ENCODE peak calls at places on chromosomes 12 and 14, in seven cellular contexts. H is erythroblast, U is NB4, K is heart left ventricle, G is endothelial cell of umbilical vein, T is gastrocnemius medialis, X is breast epithelium. P is an unnamed sample.

GRCh38 chr12:4445156-4446020 is at the start of gene FGF6:
- DNase-seq in T (no peak), X (no peak), U (no peak), H (no peak), G (no peak), K (no peak), P (no peak)

GRCh38 chr12:48980389-48980952 is 2.3 kb downstream of the WNT1 start:
- DNase-seq in H (peak), G (no peak), X (no peak), K (no peak), U (peak), T (no peak), P (no peak)

GRCh38 chr14:47485421-47485820 is 190.0 kb downstream of the MDGA2 start:
- DNase-seq in T (no peak), U (no peak), X (no peak), H (no peak), K (no peak), G (no peak), P (no peak)

GRCh38 chr14:33563492-33563891 is 387.4 kb downstream of the EGLN3 start:
- DNase-seq in G (peak), X (no peak), H (no peak), U (no peak), K (no peak), T (no peak), P (no peak)

GRCh38 chr14:95460647-95461478 is 55.6 kb downstream of the SYNE3 start:
- DNase-seq in H (no peak), K (no peak), G (peak), X (no peak), T (no peak), U (no peak), P (no peak)

GRCh38 chr12:6295187-6295811 is 15.2 kb upstream of the PLEKHG6 start:
- DNase-seq in X (peak), K (peak), U (no peak), G (peak), H (peak), T (no peak), P (no peak)

GRCh38 chr12:57085999-57086950 is 2.6 kb upstream of the NAB2 start:
- DNase-seq in K (peak), T (no peak), X (no peak), U (peak), G (peak), H (peak), P (no peak)

GRCh38 chr12:9049520-9050133 is 60.3 kb downstream of the KLRG1 start:
- DNase-seq in T (no peak), K (no peak), X (no peak), G (peak), U (peak), H (peak), P (no peak)

GRCh38 chr12:6607751-6608591 is 792 bp upstream of the CHD4 start:
- DNase-seq in G (peak), X (no peak), U (peak), T (no peak), H (peak), K (no peak), P (no peak)

GRCh38 chr14:65333926-65334687 is 78.4 kb upstream of the FUT8 start:
- DNase-seq in X (peak), K (no peak), U (no peak), H (no peak), T (no peak), G (no peak), P (no peak)

GRCh38 chr14:101595887-101596721 is 34.8 kb downstream of the DIO3 start:
- DNase-seq in U (peak), T (no peak), G (no peak), K (no peak), H (no peak), X (no peak), P (peak)

GRCh38 chr14:68789002-68789797 is 3.7 kb downstream of the ZFP36L1 start:
- DNase-seq in K (peak), H (peak), T (peak), G (peak), X (peak), U (peak), P (no peak)

GRCh38 chr12:53223391-53224267 is 8.4 kb downstream of the RARG start:
- DNase-seq in K (no peak), U (peak), T (no peak), H (no peak), X (no peak), G (peak), P (no peak)

GRCh38 chr12:70648191-70648590 is 11.0 kb upstream of the PTPRB start:
- DNase-seq in H (no peak), X (no peak), T (no peak), G (peak), K (no peak), U (no peak), P (no peak)

GRCh38 chr14:96962337-96962736 is 165.2 kb downstream of the VRK1 start:
- DNase-seq in U (peak), G (no peak), H (no peak), X (no peak), K (no peak), T (no peak), P (no peak)

GRCh38 chr12:53274445-53274844 is 6.3 kb downstream of the ESPL1 start:
- DNase-seq in T (no peak), G (no peak), X (no peak), K (no peak), H (no peak), U (no peak), P (no peak)

GRCh38 chr14:102095231-102095870 is 8.5 kb upstream of the HSP90AA1 start:
- DNase-seq in K (no peak), T (no peak), U (peak), H (no peak), X (no peak), G (no peak), P (no peak)

GRCh38 chr12:101299931-101300330 is 20.0 kb downstream of the UTP20 start:
- DNase-seq in T (no peak), H (no peak), K (no peak), U (no peak), X (no peak), G (no peak), P (no peak)

GRCh38 chr14:62185078-62185477 is 422.9 kb downstream of the SNAPC1 start:
- DNase-seq in U (no peak), T (no peak), X (no peak), G (no peak), K (no peak), H (no peak), P (no peak)

GRCh38 chr12:3453266-3453862 is 37.6 kb upstream of the PRMT8 start:
- DNase-seq in T (no peak), H (no peak), U (no peak), K (no peak), G (no peak), X (no peak), P (no peak)

GRCh38 chr12:125185740-125186470 is 120.7 kb downstream of the AACS start:
- DNase-seq in K (peak), G (peak), H (peak), X (no peak), T (peak), U (peak), P (peak)

DNA sequence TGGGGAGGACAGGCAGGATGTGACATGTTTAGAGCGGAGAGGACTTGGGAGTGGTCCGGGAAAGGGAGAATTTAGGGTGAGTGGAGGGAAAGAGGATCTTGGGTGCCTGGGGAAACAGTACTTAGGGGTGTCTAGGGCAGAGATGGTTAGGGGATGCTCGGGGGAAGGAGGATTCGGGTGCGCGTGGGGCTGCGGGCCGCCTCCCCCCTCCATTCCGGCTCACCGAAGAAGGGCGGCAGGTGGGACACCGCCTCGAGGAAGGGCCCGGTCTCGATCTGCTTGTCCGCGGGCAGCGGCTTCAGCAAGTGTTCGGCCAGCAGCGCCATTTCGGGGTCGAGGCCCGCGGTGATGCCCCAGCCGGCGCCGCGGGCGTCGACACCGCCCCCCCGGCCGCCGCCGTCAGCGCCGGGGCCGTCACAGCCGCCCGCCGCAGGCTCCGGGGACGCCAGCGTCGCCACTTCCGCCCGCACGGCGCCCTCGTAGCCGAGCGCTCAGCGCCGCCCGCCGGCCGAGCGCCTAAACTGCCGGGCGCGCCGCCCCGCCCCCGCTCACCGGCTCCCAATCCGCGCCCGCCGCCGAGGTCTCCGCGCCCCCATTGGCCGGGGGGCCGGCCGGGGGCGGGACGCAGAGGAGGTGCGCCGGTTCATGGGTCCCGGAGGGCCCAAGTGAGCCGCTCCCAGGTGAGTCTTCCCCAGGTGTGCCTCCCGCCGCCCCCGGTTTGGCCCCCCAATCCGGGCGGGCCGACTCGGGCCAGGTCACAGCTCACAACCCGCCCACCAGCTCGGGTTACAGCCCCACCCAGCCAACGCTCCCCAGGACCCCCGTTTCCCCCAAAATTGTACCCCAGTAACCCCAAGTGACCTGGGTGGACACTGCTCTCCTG is at the start of gene GLTP:
- DNase-seq in G (peak), X (peak), U (peak), K (peak), H (peak), T (peak), P (peak)
- TF ChIP-seq POLR2A in G (peak), X (no peak), U (no peak), K (no peak), H (peak), T (peak), P (no peak)

GRCh38 chr12:56079729-56080555 is at the start of gene ERBB3:
- DNase-seq in U (peak), X (peak), H (peak), G (peak), T (peak), K (peak), P (peak)

GRCh38 chr12:56080556-56081138 is 682 bp downstream of the ERBB3 start:
- DNase-seq in K (no peak), H (no peak), G (no peak), T (no peak), X (peak), U (no peak), P (no peak)

GRCh38 chr12:56082967-56083366 is 3.0 kb downstream of the ERBB3 start:
- DNase-seq in U (no peak), G (no peak), T (no peak), H (no peak), X (no peak), K (no peak), P (no peak)

GRCh38 chr12:56082382-56082781 is 2.4 kb downstream of the ERBB3 start:
- DNase-seq in T (no peak), U (no peak), X (no peak), K (no peak), G (no peak), H (no peak), P (no peak)

DNA sequence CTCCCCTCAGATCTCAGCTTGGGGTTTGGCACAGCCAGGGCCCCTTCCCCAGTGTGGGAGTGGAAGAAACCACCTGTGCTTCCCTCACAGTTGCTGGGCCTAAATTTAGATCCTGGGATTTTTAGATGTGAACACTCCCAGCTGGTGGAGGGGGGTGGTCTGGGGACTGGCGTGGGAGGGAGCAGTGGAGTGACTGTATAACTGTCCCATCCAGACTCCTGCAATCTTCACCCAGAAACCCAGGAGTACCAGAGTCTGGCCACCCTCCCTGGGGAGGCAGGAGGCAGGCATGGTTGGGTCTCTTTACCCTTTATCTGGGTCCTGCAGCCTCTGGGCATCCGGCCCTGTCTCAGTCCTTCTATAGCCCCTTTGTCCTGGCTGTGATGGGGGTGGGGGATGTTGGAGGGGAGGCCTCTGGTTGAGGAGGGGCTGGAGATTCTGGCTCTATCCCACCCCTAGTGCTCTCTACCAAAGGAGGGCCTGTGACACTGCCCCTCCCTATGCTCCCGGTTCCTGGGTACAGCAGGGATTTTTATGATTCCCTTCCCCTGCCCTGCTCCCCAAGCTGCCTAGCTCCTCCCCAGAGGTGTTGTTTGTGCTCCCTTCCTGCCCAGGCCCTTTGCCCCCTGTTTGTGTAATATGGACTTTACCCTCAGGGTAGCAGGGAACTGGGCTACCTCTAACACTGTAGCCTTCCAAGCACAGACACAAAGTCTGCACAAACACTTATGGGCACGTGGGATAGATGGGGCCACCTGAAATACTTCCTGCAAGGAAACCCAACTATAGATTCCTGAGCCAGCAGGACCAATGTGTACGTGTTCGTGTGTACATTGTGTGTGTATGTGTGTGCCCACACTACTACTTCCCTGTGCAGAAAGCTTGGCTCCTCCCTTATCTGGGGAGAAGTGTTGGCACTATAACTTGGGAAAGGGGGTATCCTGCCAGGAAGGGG is 1.7 kb downstream of the ERBB3 start:
- DNase-seq in H (no peak), X (no peak), G (no peak), U (no peak), T (no peak), K (no peak), P (no peak)
- TF ChIP-seq POLR2A in H (no peak), X (no peak), G (no peak), U (no peak), T (no peak), K (no peak), P (no peak)

DNA sequence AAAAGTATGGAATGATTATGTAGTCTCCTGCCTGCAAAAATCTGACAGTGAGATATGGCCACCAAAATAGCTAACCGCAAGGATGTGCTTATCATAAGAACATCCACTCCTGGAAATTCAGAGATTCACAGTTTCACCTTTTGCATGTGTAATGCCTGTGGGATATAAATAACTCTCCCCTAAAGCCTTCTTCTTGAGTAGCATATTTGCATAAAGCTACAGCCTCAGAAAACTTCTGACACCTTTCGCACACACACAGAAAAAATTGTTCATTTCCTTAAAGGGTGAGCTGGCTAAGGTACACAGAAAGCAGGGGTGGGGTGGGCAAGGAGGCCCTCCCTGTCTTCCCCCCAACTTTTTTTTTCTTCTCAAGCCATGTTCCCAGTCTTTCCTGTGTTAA is 3.1 kb upstream of the IGF1 start:
- DNase-seq in U (no peak), T (no peak), X (no peak), K (no peak), H (no peak), G (no peak), P (no peak)
- TF ChIP-seq POLR2A in U (no peak), T (no peak), X (no peak), K (no peak), H (no peak), G (no peak), P (peak)

GRCh38 chr12:754871-755562 is 2.6 kb downstream of the WNK1 start:
- DNase-seq in H (peak), T (no peak), X (no peak), U (peak), G (peak), K (no peak), P (no peak)
- TF ChIP-seq POLR2A in H (peak), T (no peak), X (no peak), U (no peak), G (no peak), K (no peak), P (no peak)

GRCh38 chr12:113248046-113248825 is 27.0 kb downstream of the TPCN1 start:
- DNase-seq in G (no peak), T (no peak), U (no peak), H (no peak), K (no peak), X (no peak), P (no peak)
- TF ChIP-seq POLR2A in G (no peak), T (no peak), U (no peak), H (no peak), K (no peak), X (no peak), P (no peak)

GRCh38 chr14:22871200-22871961 is at the start of gene LRP10:
- DNase-seq in G (peak), X (peak), U (peak), K (peak), H (peak), T (peak), P (peak)
- TF ChIP-seq POLR2A in G (peak), X (peak), U (peak), K (no peak), H (peak), T (peak), P (peak)

GRCh38 chr14:70640938-70641547 is 673 bp upstream of the TTC9 start:
- DNase-seq in T (peak), H (no peak), U (no peak), G (peak), X (no peak), K (peak), P (peak)

GRCh38 chr14:70642313-70643235 is 858 bp downstream of the TTC9 start:
- DNase-seq in G (peak), U (peak), K (no peak), X (no peak), H (no peak), T (no peak), P (peak)

GRCh38 chr14:70644016-70644415 is 2.3 kb downstream of the TTC9 start:
- DNase-seq in X (no peak), U (no peak), G (no peak), K (no peak), H (no peak), T (no peak), P (no peak)

GRCh38 chr14:70638416-70638815 is 3.3 kb upstream of the TTC9 start:
- DNase-seq in H (no peak), X (no peak), K (no peak), G (no peak), U (no peak), T (no peak), P (no peak)

DNA sequence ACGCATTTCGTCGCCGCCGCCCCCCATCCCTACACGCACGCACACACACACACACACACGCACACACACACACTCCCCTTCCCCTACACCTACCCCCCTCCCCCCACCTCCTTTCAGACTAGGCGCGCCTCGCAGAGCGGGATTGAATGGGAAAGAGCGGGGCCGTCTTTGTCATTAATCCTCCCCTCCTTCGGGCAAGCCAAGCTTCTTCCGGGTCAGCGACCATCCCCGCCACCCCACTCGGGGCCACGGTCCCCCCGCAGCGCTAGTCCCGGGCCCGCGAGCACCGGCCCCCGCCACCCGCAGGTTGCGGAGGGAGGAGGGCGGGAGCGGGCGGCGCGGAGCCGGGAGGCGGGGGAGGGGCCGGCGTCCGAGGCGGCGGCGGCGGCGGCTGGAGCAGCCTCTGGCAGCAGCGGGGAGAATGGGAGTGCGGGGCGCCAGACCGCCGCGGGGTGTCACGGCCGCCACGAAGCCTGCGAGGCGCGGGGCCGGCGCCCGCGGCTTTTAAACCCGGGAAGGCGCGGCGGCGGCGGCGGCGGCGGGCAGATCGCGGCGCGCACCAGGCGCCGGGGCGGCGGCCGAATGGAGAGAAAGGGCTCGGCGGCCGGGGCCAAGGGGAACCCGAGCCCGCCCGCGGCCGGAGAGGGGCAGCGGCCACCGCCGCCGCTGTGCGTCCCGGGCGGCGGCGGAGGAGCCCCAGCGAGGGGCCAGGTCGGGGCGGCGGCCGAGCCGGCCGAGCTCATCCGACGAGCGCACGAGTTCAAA is at the start of gene TTC9:
- DNase-seq in T (no peak), X (no peak), U (no peak), H (no peak), K (no peak), G (no peak), P (peak)
- TF ChIP-seq POLR2A in T (peak), X (no peak), U (no peak), H (no peak), K (no peak), G (no peak), P (no peak)

GRCh38 chr14:54908230-54908629 is 5.6 kb upstream of the GCH1 start:
- DNase-seq in T (no peak), U (no peak), G (no peak), X (no peak), K (no peak), H (no peak), P (no peak)
- TF ChIP-seq POLR2A in T (no peak), U (no peak), G (no peak), X (no peak), K (no peak), H (no peak), P (no peak)

GRCh38 chr14:99478133-99478532 is 2.5 kb downstream of the SETD3 start:
- DNase-seq in K (no peak), X (no peak), G (no peak), U (no peak), T (no peak), H (no peak), P (no peak)
- TF ChIP-seq POLR2A in K (no peak), X (no peak), G (no peak), U (no peak), T (no peak), H (no peak), P (no peak)

GRCh38 chr12:52006726-52007157 is at the start of gene TAMALIN:
- DNase-seq in H (peak), X (peak), U (peak), G (peak), T (no peak), K (peak), P (peak)
- TF ChIP-seq POLR2A in H (no peak), X (peak), U (peak), G (peak), T (peak), K (peak), P (no peak)

P was measured in GM12891.